ENCODE peak calls at places on chromosome 13, in seven cellular contexts. S is PC-3; X is activated CD8-positive, alpha-beta memory T cell treated with anti-CD3 and anti-CD28 coated beads for 1 hour; D is C1 segment of cervical spinal cord; T is right lobe of liver; I is stimulated activated CD4-positive, alpha-beta T cell treated with anti-CD3 and anti-CD28 coated beads, TNF-alpha, amount 100 ng/mL, for 24 hours; W is T-helper 1 cell. N is an unnamed sample.

GRCh38 chr13:99605417-99606321 is 104.4 kb downstream of the TM9SF2 start:
- DNase-seq in W (peak; percentile 28), I (peak; percentile 15), T (peak; percentile 79), X (peak; percentile 17), S (peak; percentile 24), D (peak; percentile 63), N (peak; percentile 33)

GRCh38 chr13:26494591-26494990 is 62.9 kb upstream of the WASF3 start:
- DNase-seq in D (no peak), X (no peak), T (no peak), I (no peak), W (no peak), S (no peak), N (no peak)

GRCh38 chr13:50422181-50423148 is 407.2 kb downstream of the KCNRG start:
- DNase-seq in S (no peak), T (no peak), D (no peak), W (no peak), I (no peak), X (no peak), N (no peak)

GRCh38 chr13:71831716-71832115 is 35.3 kb downstream of the DACH1 start:
- DNase-seq in X (no peak), T (no peak), I (no peak), W (no peak), S (no peak), D (no peak), N (no peak)

GRCh38 chr13:28750187-28751045 is 31.6 kb upstream of the SLC46A3 start:
- DNase-seq in W (no peak), X (no peak), T (no peak), D (no peak), I (no peak), S (peak; percentile 59), N (no peak)

GRCh38 chr13:80131204-80131603 is 209.7 kb downstream of the SPRY2 start:
- DNase-seq in I (no peak), X (no peak), S (peak; percentile 47), W (no peak), T (peak; percentile 86), D (peak; percentile 69), N (no peak)

GRCh38 chr13:30572859-30573275 is 44.9 kb upstream of the USPL1 start:
- DNase-seq in D (no peak), I (no peak), X (no peak), S (peak; percentile 39), T (no peak), W (no peak), N (no peak)

GRCh38 chr13:78603240-78603947 is at the start of gene POU4F1:
- DNase-seq in T (peak; percentile 33), D (peak; percentile 24), W (peak; percentile 50), X (no peak), I (peak; percentile 39), S (no peak), N (peak; percentile 43)

GRCh38 chr13:46728777-46729176 is 68.2 kb downstream of the ESD start:
- DNase-seq in S (peak; percentile 32), D (no peak), I (no peak), X (no peak), W (no peak), T (no peak), N (no peak)

GRCh38 chr13:48492123-48493075 is 40.5 kb downstream of the RCBTB2 start:
- DNase-seq in I (peak; percentile 26), D (peak; percentile 33), X (peak; percentile 38), T (peak; percentile 78), W (peak; percentile 48), S (no peak), N (peak; percentile 52)

GRCh38 chr13:62357887-62358645 is 942.4 kb upstream of the PCDH20 start:
- DNase-seq in W (no peak), D (no peak), T (no peak), S (peak; percentile 62), I (no peak), X (no peak), N (no peak)

GRCh38 chr13:111508164-111508870 is 187.9 kb downstream of the TEX29 start:
- DNase-seq in I (no peak), S (no peak), W (no peak), D (no peak), X (no peak), T (no peak), N (no peak)

GRCh38 chr13:109789262-109789661 is 2.9 kb upstream of the IRS2 start:
- DNase-seq in X (no peak), I (no peak), W (no peak), S (no peak), T (no peak), D (no peak), N (no peak)

GRCh38 chr13:27601771-27602170 is 18.6 kb downstream of the LNX2 start:
- DNase-seq in X (no peak), I (no peak), S (no peak), W (no peak), T (no peak), D (no peak), N (no peak)

GRCh38 chr13:39102981-39103490 is 64.8 kb downstream of the NHLRC3 start:
- DNase-seq in S (no peak), D (no peak), X (no peak), T (no peak), I (no peak), W (no peak), N (no peak)

GRCh38 chr13:111249637-111250360 is 70.6 kb upstream of the TEX29 start:
- DNase-seq in T (no peak), D (no peak), W (no peak), X (no peak), S (no peak), I (no peak), N (no peak)

GRCh38 chr13:106568225-106569003 is 477 bp upstream of the ARGLU1 start:
- DNase-seq in W (no peak), I (no peak), T (no peak), X (no peak), S (no peak), D (no peak), N (no peak)

N was measured in T-helper 9 cell.